ENCODE peak calls at places on chromosomes 16 and 17, in five cellular contexts. O is astrocyte of the spinal cord, H is tibial artery, X is ascending aorta, B is kidney. E is an unnamed sample.

GRCh38 chr17:61011269-61011668 is 333.6 kb downstream of the BCAS3 start:
- DNase-seq in O (no peak), H (no peak), X (no peak), B (no peak), E (no peak)

GRCh38 chr17:67247416-67247900 is 2.5 kb upstream of the HELZ start:
- DNase-seq in O (no peak), H (no peak), X (peak), B (no peak), E (no peak)

GRCh38 chr16:80287674-80288073 is 253.1 kb upstream of the DYNLRB2 start:
- DNase-seq in O (no peak), H (no peak), X (no peak), B (no peak), E (no peak)

GRCh38 chr16:80129791-80130190 is 411.0 kb upstream of the DYNLRB2 start:
- DNase-seq in O (no peak), H (no peak), X (no peak), B (no peak), E (no peak)

GRCh38 chr17:30922235-30922993 is 669 bp downstream of the ADAP2 start:
- DNase-seq in O (no peak), H (no peak), X (no peak), B (peak), E (peak)

GRCh38 chr17:65850486-65850885 is 289.0 kb upstream of the AXIN2 start:
- DNase-seq in O (peak), H (no peak), X (no peak), B (no peak), E (no peak)

GRCh38 chr16:10601444-10602401 is 21.3 kb upstream of the EMP2 start:
- DNase-seq in O (no peak), H (no peak), X (no peak), B (no peak), E (no peak)

GRCh38 chr17:72682597-72682996 is 409.9 kb downstream of the SLC39A11 start:
- DNase-seq in O (peak), H (no peak), X (no peak), B (no peak), E (no peak)

GRCh38 chr17:44219126-44219635 is 294 bp downstream of the UBTF start:
- DNase-seq in O (peak), H (peak), X (peak), B (peak), E (peak)

GRCh38 chr17:72063756-72064461 is 56.9 kb upstream of the SOX9 start:
- DNase-seq in O (no peak), H (no peak), X (no peak), B (no peak), E (no peak)

GRCh38 chr17:75130632-75131277 is 787 bp downstream of the NT5C start:
- DNase-seq in O (peak), H (no peak), X (no peak), B (peak), E (peak)

GRCh38 chr17:48588074-48588415 is 2.0 kb downstream of the HOXB3 start:
- DNase-seq in O (no peak), H (no peak), X (no peak), B (no peak), E (no peak)

GRCh38 chr17:48583708-48584582 is 5.8 kb upstream of the HOXB4 start:
- DNase-seq in O (no peak), H (no peak), X (no peak), B (no peak), E (no peak)

GRCh38 chr17:48588519-48588918 is 1.5 kb downstream of the HOXB3 start:
- DNase-seq in O (no peak), H (no peak), X (no peak), B (no peak), E (no peak)

GRCh38 chr17:48587276-48588073 is 2.6 kb downstream of the HOXB3 start:
- DNase-seq in O (no peak), H (no peak), X (no peak), B (no peak), E (no peak)

DNA sequence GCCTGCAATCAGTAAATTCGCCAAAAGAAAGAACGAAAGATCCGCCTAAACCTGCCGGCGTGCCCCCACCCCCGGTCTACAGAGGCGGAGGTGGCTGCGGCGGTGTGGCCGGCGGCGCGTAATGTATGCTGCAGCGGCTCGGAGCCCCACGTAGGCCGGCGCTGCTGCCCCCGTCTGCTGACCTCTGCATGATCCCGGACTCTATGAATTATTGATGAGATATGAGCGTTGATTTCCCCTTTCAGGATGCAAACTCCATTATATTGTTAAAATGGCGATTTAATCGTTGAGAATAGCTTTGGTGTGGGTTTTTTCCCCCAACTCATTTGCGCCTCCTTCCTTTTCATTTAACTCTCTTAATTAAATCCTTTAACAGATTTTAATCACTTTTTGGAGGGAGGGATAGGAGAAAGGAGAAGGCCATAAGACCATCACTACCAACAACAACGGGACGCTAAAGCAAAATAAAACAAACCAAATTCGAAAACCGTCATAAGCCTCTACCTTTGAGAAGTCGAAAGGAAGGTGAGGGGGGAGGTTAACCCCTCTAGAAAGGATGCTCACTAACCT is 3.6 kb downstream of the HOXB3 start:
- DNase-seq in O (no peak), H (no peak), X (no peak), B (no peak), E (no peak)
- H3K4me3 ChIP-seq in O (peak), H (peak), X (peak), B (peak), E (no peak)

GRCh38 chr16:89837014-89837546 is 8.8 kb downstream of the SPIRE2 start:
- DNase-seq in O (no peak), H (no peak), X (no peak), B (no peak), E (no peak)
- H3K4me3 ChIP-seq in O (no peak), H (no peak), X (no peak), B (no peak), E (no peak)

GRCh38 chr17:40559954-40560591 is 5.2 kb downstream of the CCR7 start:
- DNase-seq in O (peak), H (peak), X (peak), B (peak), E (peak)

GRCh38 chr17:40558300-40558584 is 7.0 kb downstream of the CCR7 start:
- DNase-seq in O (no peak), H (no peak), X (no peak), B (peak), E (no peak)

GRCh38 chr17:40560592-40561293 is 4.5 kb downstream of the CCR7 start:
- DNase-seq in O (peak), H (no peak), X (peak), B (peak), E (peak)

GRCh38 chr17:40558651-40559015 is 6.6 kb downstream of the CCR7 start:
- DNase-seq in O (no peak), H (no peak), X (peak), B (peak), E (no peak)

DNA sequence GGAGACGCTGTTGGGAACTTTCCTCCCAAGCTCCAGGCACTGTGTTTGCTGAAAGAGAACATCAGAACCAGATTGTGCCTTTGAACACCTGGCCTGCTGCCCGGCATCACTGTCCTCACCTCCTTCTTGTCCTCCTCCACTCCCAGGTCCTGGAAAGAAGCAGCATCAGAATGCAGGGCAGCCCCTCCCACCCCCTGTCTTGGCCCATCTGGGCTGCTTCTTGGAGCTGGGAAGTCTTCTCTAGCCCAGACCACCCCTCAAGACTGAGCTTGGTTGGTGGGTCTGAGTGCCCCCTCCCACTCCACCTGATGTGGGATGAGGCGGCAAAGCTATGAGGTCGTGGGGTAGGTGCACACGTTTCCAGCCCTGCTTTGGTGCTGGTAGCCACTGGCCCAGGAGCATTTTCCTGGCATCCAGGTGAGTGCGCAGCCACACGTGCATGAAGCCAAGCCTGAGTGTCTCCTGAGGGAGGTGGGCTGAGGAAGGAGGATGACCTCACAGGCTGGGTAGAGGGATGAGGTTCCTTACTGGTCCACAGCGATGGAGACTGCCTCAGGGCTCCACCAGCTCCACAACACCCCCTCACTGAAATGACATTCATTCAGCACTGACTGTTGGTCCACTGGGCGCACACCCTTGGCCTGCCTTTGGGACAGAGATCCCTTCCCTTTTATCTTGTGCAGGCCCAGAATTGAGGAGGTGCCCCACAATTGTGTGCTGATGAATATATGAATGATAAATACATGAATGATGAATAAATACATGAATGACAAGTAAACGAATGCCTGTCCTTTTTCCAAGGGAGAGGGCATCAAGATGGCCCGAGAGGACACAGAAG is 6.0 kb downstream of the CCR7 start:
- DNase-seq in O (no peak), H (no peak), X (peak), B (peak), E (no peak)
- H3K4me3 ChIP-seq in O (no peak), H (no peak), X (no peak), B (no peak), E (no peak)

GRCh38 chr16:57667526-57668258 is 414 bp upstream of the ADGRG3 start:
- DNase-seq in O (peak), H (no peak), X (peak), B (peak), E (peak)
- H3K4me3 ChIP-seq in O (no peak), H (no peak), X (no peak), B (no peak), E (no peak)

GRCh38 chr16:85757341-85757822 is 6.5 kb upstream of the C16orf74 start:
- DNase-seq in O (peak), H (no peak), X (no peak), B (no peak), E (no peak)
- H3K4me3 ChIP-seq in O (no peak), H (no peak), X (no peak), B (no peak), E (no peak)

GRCh38 chr17:57911834-57912673 is 43.2 kb downstream of the CUEDC1 start:
- DNase-seq in O (peak), H (peak), X (peak), B (peak), E (peak)
- H3K4me3 ChIP-seq in O (no peak), H (no peak), X (no peak), B (no peak), E (no peak)

DNA sequence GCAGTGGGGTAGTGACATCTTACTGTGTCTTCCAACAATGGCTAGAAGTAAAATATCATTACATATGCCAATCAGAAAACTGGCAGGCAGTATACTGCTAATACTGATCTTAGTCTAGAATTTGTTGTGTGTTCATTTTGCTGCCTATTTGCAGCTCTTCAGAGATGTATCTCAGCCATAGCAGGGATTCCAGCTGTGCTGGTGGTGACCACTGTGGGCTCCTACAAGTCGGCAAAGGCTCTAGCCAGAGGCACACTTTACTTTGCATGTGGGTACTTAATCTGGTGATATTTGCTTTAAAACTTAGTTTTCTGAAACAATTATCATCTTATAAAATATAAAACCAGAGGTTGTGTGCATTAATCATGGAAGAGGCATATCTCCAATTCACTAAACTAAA is 70.0 kb downstream of the TMC6 start:
- DNase-seq in O (no peak), H (no peak), X (no peak), B (no peak), E (no peak)
- H3K4me3 ChIP-seq in O (no peak), H (no peak), X (no peak), B (no peak), E (no peak)